ENCODE peak calls at places on chromosomes 12 and 14, in four cellular contexts. S is natural killer cell, Y is astrocyte of the spinal cord, K is HepG2. O is an unnamed sample.
A peak's percentile ranks its signal among the peaks of the same experiment; 100 is the strongest.

GRCh38 chr12:77995436-77996167 is 164.9 kb downstream of the NAV3 start:
- DNase-seq in K (no peak), Y (peak; percentile 91), S (no peak), O (no peak)

GRCh38 chr12:6204533-6205143 is 4.4 kb downstream of the CD9 start:
- DNase-seq in K (no peak), S (no peak), Y (no peak), O (no peak)

GRCh38 chr14:73743431-73743931 is 29.3 kb upstream of the PNMA1 start:
- DNase-seq in Y (no peak), K (no peak), S (no peak), O (no peak)

GRCh38 chr14:65403231-65403630 is 9.3 kb upstream of the FUT8 start:
- DNase-seq in K (no peak), S (no peak), Y (no peak), O (no peak)

GRCh38 chr12:3164454-3165310 is 87.5 kb downstream of the TSPAN9 start:
- DNase-seq in S (no peak), Y (no peak), K (peak; percentile 94), O (no peak)

GRCh38 chr12:57829025-57829777 is 10.7 kb upstream of the AVIL start:
- DNase-seq in K (no peak), S (no peak), Y (no peak), O (no peak)

GRCh38 chr14:34201909-34202622 is 251.2 kb upstream of the EGLN3 start:
- DNase-seq in Y (no peak), S (no peak), K (no peak), O (no peak)

GRCh38 chr12:93174048-93174447 is 203.7 kb upstream of the NUDT4 start:
- DNase-seq in Y (peak; percentile 73), K (no peak), S (no peak), O (no peak)

GRCh38 chr12:53299101-53299453 is 418 bp upstream of the MYG1 start:
- DNase-seq in Y (peak; percentile 71), K (peak; percentile 23), S (no peak), O (no peak)

GRCh38 chr12:53292441-53292840 is 2.9 kb upstream of the PFDN5 start:
- DNase-seq in K (no peak), Y (no peak), S (no peak), O (no peak)

GRCh38 chr12:53295891-53296219 is 513 bp downstream of the PFDN5 start:
- DNase-seq in K (no peak), Y (no peak), S (no peak), O (no peak)

GRCh38 chr12:53298154-53298553 is 1.3 kb upstream of the MYG1 start:
- DNase-seq in K (no peak), S (no peak), Y (peak; percentile 32), O (no peak)

GRCh38 chr12:53295070-53295890 is at the start of gene PFDN5:
- DNase-seq in S (peak; percentile 77), K (peak; percentile 84), Y (peak; percentile 96), O (peak; percentile 79)
- TF ChIP-seq CTCF in S (no peak), K (no peak), Y (no peak), O (no peak)

GRCh38 chr12:96000858-96001257 is 4.7 kb upstream of the HAL start:
- DNase-seq in S (no peak), K (no peak), Y (no peak), O (no peak)

DNA sequence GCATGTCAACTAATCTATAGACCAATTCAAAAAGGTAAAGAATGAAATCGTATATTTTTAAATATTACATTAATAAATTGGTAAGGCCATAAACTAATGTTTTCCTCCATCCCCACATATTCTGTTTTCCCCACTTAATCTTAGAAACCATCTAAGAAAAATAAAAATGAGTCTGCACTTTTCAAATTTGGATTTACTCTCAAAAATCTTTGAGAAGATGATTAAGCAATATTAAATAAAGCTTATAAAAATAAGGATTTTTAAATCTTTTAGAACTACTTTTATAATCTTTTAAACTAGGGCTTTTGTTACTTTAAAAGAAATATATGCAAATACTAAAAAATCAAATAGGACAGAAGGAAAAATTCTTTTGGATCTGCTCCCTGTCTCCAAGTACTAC is 10.6 kb upstream of the HAL start:
- DNase-seq in K (no peak), S (no peak), Y (no peak), O (no peak)
- TF ChIP-seq CTCF in K (no peak), S (no peak), Y (no peak), O (no peak)

GRCh38 chr14:86646688-86647687 is 1117.0 kb downstream of the FLRT2 start:
- DNase-seq in Y (peak; percentile 27), S (no peak), K (peak; percentile 4), O (no peak)
- TF ChIP-seq CTCF in Y (peak; percentile 30), S (no peak), K (no peak), O (no peak)

GRCh38 chr12:111677186-111677585 is 8.6 kb downstream of the BRAP start:
- DNase-seq in K (no peak), Y (no peak), S (no peak), O (no peak)

GRCh38 chr12:111672822-111673381 is 12.9 kb downstream of the BRAP start:
- DNase-seq in Y (no peak), K (no peak), S (no peak), O (no peak)

GRCh38 chr12:111673503-111673902 is 12.3 kb downstream of the BRAP start:
- DNase-seq in S (no peak), K (peak; percentile 31), Y (peak; percentile 22), O (no peak)
- TF ChIP-seq CTCF in S (peak; percentile 15), K (peak; percentile 61), Y (peak; percentile 64), O (peak; percentile 35)